ENCODE peak calls at places on chromosomes 5 and 9, in four cellular contexts. N is OCI-LY7, H is keratinocyte, Q is mammary epithelial cell. Z is an unnamed sample.

GRCh38 chr5:75052461-75053285 is at the start of gene GCNT4:
- DNase-seq in H (no peak), N (no peak), Q (peak), Z (peak)

GRCh38 chr9:71990466-71990865 is 69.9 kb downstream of the C9orf57 start:
- DNase-seq in H (no peak), N (no peak), Q (no peak), Z (no peak)

GRCh38 chr5:151098185-151098813 is 17.5 kb upstream of the TNIP1 start:
- DNase-seq in N (no peak), H (no peak), Q (no peak), Z (no peak)

GRCh38 chr9:106526805-106527204 is 336.2 kb upstream of the ZNF462 start:
- DNase-seq in H (no peak), N (no peak), Q (no peak), Z (no peak)

GRCh38 chr5:14351086-14351661 is 208.0 kb downstream of the TRIO start:
- DNase-seq in N (no peak), Q (no peak), H (no peak), Z (no peak)

GRCh38 chr5:169300468-169301385 is at the start of gene SLIT3:
- DNase-seq in Q (peak), H (peak), N (no peak), Z (no peak)

GRCh38 chr9:134358026-134358967 is 32.0 kb downstream of the RXRA start:
- DNase-seq in Q (peak), N (no peak), H (no peak), Z (no peak)

GRCh38 chr9:70802206-70802605 is 319.2 kb downstream of the TRPM3 start:
- DNase-seq in Q (no peak), N (no peak), H (no peak), Z (no peak)

GRCh38 chr5:132849347-132849746 is 16.9 kb downstream of the GDF9 start:
- DNase-seq in H (no peak), Q (no peak), N (no peak), Z (no peak)

GRCh38 chr9:106934424-106934823 is 71.5 kb downstream of the ZNF462 start:
- DNase-seq in Q (no peak), H (no peak), N (no peak), Z (no peak)

GRCh38 chr5:56026863-56027300 is 32.1 kb upstream of the IL6ST start:
- DNase-seq in N (no peak), H (peak), Q (peak), Z (no peak)

GRCh38 chr9:103041961-103042360 is 46.8 kb downstream of the CYLC2 start:
- DNase-seq in Q (no peak), H (no peak), N (no peak), Z (no peak)
- H2AFZ ChIP-seq in Q (no peak), H (no peak), N (no peak), Z (no peak)

DNA sequence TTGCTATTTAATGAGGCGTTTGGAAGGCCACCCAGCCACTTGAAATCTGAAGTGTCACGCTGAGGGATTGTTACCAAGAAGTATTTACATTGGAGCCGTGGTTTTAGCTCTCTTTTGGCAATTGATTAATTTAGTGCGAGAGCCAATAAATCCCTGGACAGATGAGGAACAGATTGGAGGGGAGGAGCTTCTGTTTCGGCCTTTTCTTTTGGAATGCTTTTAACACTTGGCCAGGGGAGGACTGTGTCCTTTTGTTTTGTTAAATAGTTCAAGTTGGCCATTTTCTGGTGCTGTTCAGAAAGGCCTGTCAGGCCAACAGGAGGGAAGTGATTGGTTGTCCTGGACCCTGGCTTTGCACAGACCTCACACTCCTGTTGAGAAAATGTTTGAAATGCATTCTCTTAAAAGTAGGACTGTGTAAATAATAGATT is 250.2 kb downstream of the PDZD2 start:
- DNase-seq in H (no peak), N (no peak), Q (no peak), Z (no peak)
- H3K4me3 ChIP-seq in H (no peak), N (no peak), Q (no peak), Z (no peak)

GRCh38 chr5:60806591-60807243 is 37.4 kb downstream of the ELOVL7 start:
- DNase-seq in N (no peak), Q (no peak), H (no peak), Z (no peak)
- H2AFZ ChIP-seq in N (no peak), Q (no peak), H (no peak), Z (no peak)

DNA sequence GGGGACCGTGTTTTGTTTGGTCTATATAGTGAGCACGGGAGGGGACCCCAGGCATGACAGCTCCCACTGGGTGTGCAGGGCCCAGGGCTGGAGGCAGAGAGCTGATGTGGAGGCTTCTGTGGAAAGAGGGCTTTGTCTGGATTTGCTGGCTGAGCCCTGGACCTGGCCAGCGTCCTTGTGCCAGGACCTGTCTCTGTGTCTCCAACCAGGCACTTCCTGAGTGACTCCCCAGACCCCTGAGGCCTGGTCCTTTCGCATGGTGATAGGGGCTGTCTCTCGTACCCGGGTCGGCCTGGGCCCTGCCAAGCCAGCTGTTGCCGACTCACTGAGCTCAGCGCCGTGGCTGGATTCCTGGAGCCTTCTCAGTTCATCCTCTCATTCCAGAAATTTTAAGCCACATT is 77.6 kb downstream of the ADAMTS2 start:
- DNase-seq in H (no peak), N (no peak), Q (no peak), Z (no peak)
- H3K4me3 ChIP-seq in H (no peak), N (no peak), Q (no peak), Z (no peak)

GRCh38 chr9:69760278-69760610 is 433 bp upstream of the PTAR1 start:
- DNase-seq in N (no peak), H (no peak), Q (no peak), Z (no peak)
- H2AFZ ChIP-seq in N (peak), H (peak), Q (peak), Z (peak)

DNA sequence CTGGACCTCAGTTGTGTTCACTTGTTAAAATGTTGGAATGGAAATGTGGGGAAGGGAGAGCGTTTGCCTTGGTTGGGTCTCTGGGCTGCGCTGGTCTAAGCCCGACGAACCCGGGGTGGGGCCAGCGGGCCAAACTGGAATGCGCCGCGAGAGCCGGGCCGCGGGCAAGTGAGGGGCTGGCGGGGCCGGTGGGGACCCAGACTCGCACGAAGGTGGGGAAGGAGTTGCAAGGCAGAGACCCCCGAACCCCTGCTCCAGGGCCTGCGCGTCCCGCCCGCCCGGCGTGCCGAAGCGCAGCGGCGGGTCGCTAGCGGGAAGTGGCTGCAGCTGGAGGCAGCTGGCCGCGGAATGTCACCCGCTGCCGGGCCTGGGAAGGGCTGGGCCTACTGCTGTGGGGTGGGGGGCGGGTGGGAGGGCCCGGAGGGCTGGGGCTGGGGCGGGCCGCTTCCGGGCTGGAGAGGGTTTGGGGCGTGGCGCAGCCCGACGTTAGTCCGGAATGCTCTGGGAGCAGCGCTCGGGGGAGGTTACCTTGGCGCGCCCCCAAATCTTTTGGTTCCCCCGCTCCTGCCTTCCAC is 84.8 kb downstream of the DAB2IP start:
- DNase-seq in N (no peak), H (no peak), Q (no peak), Z (no peak)
- H3K4me3 ChIP-seq in N (no peak), H (peak), Q (peak), Z (no peak)

DNA sequence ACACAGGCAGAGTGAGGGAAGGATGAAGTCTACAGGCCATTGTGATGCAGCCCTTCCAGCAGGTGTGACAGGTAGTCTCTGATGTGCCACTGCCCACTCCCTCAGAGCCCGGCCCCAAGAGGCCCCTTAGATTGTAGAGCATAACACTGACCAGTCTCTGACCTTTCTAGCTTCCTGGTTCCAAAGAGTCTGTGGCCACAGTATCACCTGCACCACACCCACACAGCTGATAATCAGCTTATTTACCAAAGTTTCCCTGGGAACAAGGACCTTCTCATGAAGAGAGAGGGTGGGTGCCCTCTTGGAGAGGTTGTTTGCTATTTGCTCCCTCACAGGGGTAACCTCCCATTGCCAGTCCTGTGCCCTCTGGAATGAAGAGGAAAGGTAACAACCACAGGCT is 11.0 kb upstream of the ACER2 start:
- DNase-seq in Q (no peak), N (no peak), H (no peak), Z (no peak)
- H2AFZ ChIP-seq in Q (no peak), N (no peak), H (no peak), Z (no peak)

DNA sequence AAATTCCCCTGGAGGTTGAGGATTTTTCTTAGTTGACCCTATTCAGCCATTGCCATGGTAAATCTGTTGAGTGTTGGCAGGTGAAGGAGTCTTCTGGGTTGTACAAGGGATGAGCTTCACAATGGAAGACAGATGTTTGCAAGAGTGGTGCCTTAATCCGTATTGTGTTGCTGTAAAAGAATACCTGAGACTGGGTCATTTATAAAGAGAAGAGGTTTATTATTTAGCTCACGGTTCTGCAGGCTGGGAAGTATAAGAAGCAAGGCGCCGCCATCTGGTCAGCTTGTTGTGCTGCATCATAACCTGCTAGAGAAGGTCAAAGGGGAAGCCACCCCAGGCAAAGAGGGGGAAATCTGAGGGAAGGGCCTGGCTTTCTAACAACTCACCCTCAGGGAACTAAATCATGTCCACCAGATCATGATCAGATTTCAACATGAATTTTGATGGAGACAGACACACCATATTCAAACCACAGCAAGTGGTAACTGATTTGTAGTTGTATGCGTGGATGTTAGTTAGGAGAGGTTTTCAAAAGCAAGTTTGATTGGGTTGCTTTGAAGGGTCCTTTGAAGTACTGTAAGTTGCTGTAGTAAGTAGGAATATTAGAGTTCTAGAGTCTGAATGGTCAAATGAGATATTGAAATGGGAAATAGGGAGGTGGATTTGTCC is 2.5 kb downstream of the TNPO1 start:
- DNase-seq in Q (peak), H (peak), N (peak), Z (peak)
- H3K4me3 ChIP-seq in Q (peak), H (no peak), N (peak), Z (no peak)

GRCh38 chr5:10590226-10591047 is 26.6 kb downstream of the ANKRD33B start:
- DNase-seq in N (no peak), H (peak), Q (peak), Z (no peak)
- H2AFZ ChIP-seq in N (no peak), H (no peak), Q (no peak), Z (no peak)